ENCODE peak calls at places on chromosome 9, in five cellular contexts. One of them, this sample, is unnamed.

GRCh38 chr9:135973276-135974219 is 12.4 kb upstream of the UBAC1 start:
- DNase-seq in retina: no peak
- DNase-seq in ELR: no peak
- DNase-seq in glutamatergic neuron: no peak
- DNase-seq in activated CD4-positive, alpha-beta T cell treated with anti-CD3 and anti-CD28 coated beads, Interleukin-2, amount 50 U/mL, for 24 hours: no peak
- DNase-seq in this sample: no peak

GRCh38 chr9:95788486-95789110 is 86.9 kb upstream of the ERCC6L2 start:
- DNase-seq in retina: peak; percentile 75
- DNase-seq in activated CD4-positive, alpha-beta T cell treated with anti-CD3 and anti-CD28 coated beads, Interleukin-2, amount 50 U/mL, for 24 hours: no peak
- DNase-seq in glutamatergic neuron: no peak
- DNase-seq in ELR: no peak
- DNase-seq in this sample: no peak

GRCh38 chr9:129889936-129890717 is 54.9 kb downstream of the USP20 start:
- DNase-seq in glutamatergic neuron: peak; percentile 51
- DNase-seq in ELR: no peak
- DNase-seq in activated CD4-positive, alpha-beta T cell treated with anti-CD3 and anti-CD28 coated beads, Interleukin-2, amount 50 U/mL, for 24 hours: peak; percentile 76
- DNase-seq in retina: no peak
- DNase-seq in this sample: no peak

GRCh38 chr9:68870049-68870448 is 143.9 kb downstream of the PRKACG start:
- DNase-seq in glutamatergic neuron: no peak
- DNase-seq in retina: no peak
- DNase-seq in activated CD4-positive, alpha-beta T cell treated with anti-CD3 and anti-CD28 coated beads, Interleukin-2, amount 50 U/mL, for 24 hours: no peak
- DNase-seq in ELR: no peak
- DNase-seq in this sample: no peak

GRCh38 chr9:8850916-8851315 is 1051.3 kb upstream of the DMAC1 start:
- DNase-seq in retina: no peak
- DNase-seq in glutamatergic neuron: no peak
- DNase-seq in ELR: no peak
- DNase-seq in activated CD4-positive, alpha-beta T cell treated with anti-CD3 and anti-CD28 coated beads, Interleukin-2, amount 50 U/mL, for 24 hours: no peak
- DNase-seq in this sample: no peak

GRCh38 chr9:129857207-129857606 is 21.9 kb downstream of the USP20 start:
- DNase-seq in retina: no peak
- DNase-seq in activated CD4-positive, alpha-beta T cell treated with anti-CD3 and anti-CD28 coated beads, Interleukin-2, amount 50 U/mL, for 24 hours: no peak
- DNase-seq in glutamatergic neuron: no peak
- DNase-seq in ELR: no peak
- DNase-seq in this sample: no peak

GRCh38 chr9:78406146-78406545 is 109.2 kb downstream of the PSAT1 start:
- DNase-seq in glutamatergic neuron: no peak
- DNase-seq in ELR: no peak
- DNase-seq in retina: no peak
- DNase-seq in activated CD4-positive, alpha-beta T cell treated with anti-CD3 and anti-CD28 coated beads, Interleukin-2, amount 50 U/mL, for 24 hours: no peak
- DNase-seq in this sample: no peak

GRCh38 chr9:110782701-110783100 is 114.1 kb downstream of the MUSK start:
- DNase-seq in ELR: peak; percentile 26
- DNase-seq in retina: no peak
- DNase-seq in activated CD4-positive, alpha-beta T cell treated with anti-CD3 and anti-CD28 coated beads, Interleukin-2, amount 50 U/mL, for 24 hours: no peak
- DNase-seq in glutamatergic neuron: no peak
- DNase-seq in this sample: no peak

GRCh38 chr9:122190597-122191381 is 31.1 kb downstream of the MORN5 start:
- DNase-seq in activated CD4-positive, alpha-beta T cell treated with anti-CD3 and anti-CD28 coated beads, Interleukin-2, amount 50 U/mL, for 24 hours: no peak
- DNase-seq in ELR: peak; percentile 85
- DNase-seq in retina: no peak
- DNase-seq in glutamatergic neuron: no peak
- DNase-seq in this sample: no peak

GRCh38 chr9:87381050-87381711 is 116.5 kb upstream of the DAPK1 start:
- DNase-seq in ELR: no peak
- DNase-seq in glutamatergic neuron: no peak
- DNase-seq in activated CD4-positive, alpha-beta T cell treated with anti-CD3 and anti-CD28 coated beads, Interleukin-2, amount 50 U/mL, for 24 hours: no peak
- DNase-seq in retina: no peak
- DNase-seq in this sample: no peak

GRCh38 chr9:92196909-92197308 is 81.7 kb upstream of the SPTLC1 start:
- DNase-seq in ELR: peak; percentile 50
- DNase-seq in retina: no peak
- DNase-seq in activated CD4-positive, alpha-beta T cell treated with anti-CD3 and anti-CD28 coated beads, Interleukin-2, amount 50 U/mL, for 24 hours: no peak
- DNase-seq in glutamatergic neuron: no peak
- DNase-seq in this sample: no peak

GRCh38 chr9:22838266-22838665 is 391.6 kb downstream of the DMRTA1 start:
- DNase-seq in activated CD4-positive, alpha-beta T cell treated with anti-CD3 and anti-CD28 coated beads, Interleukin-2, amount 50 U/mL, for 24 hours: no peak
- DNase-seq in glutamatergic neuron: no peak
- DNase-seq in ELR: no peak
- DNase-seq in retina: no peak
- DNase-seq in this sample: no peak

GRCh38 chr9:21056931-21057330 is 20.8 kb downstream of the IFNB1 start:
- DNase-seq in retina: no peak
- DNase-seq in activated CD4-positive, alpha-beta T cell treated with anti-CD3 and anti-CD28 coated beads, Interleukin-2, amount 50 U/mL, for 24 hours: no peak
- DNase-seq in glutamatergic neuron: no peak
- DNase-seq in ELR: peak; percentile 56
- DNase-seq in this sample: peak; percentile 65

GRCh38 chr9:91682806-91683205 is 259.2 kb upstream of the NFIL3 start:
- DNase-seq in glutamatergic neuron: no peak
- DNase-seq in ELR: peak; percentile 54
- DNase-seq in activated CD4-positive, alpha-beta T cell treated with anti-CD3 and anti-CD28 coated beads, Interleukin-2, amount 50 U/mL, for 24 hours: no peak
- DNase-seq in retina: no peak
- DNase-seq in this sample: no peak

GRCh38 chr9:99411479-99412100 is 189.5 kb downstream of the SEC61B start:
- DNase-seq in retina: no peak
- DNase-seq in activated CD4-positive, alpha-beta T cell treated with anti-CD3 and anti-CD28 coated beads, Interleukin-2, amount 50 U/mL, for 24 hours: no peak
- DNase-seq in ELR: no peak
- DNase-seq in glutamatergic neuron: peak; percentile 18
- DNase-seq in this sample: no peak

GRCh38 chr9:133188006-133188842 is 20.8 kb downstream of the OBP2B start:
- DNase-seq in activated CD4-positive, alpha-beta T cell treated with anti-CD3 and anti-CD28 coated beads, Interleukin-2, amount 50 U/mL, for 24 hours: no peak
- DNase-seq in retina: no peak
- DNase-seq in ELR: peak; percentile 26
- DNase-seq in glutamatergic neuron: peak; percentile 66
- DNase-seq in this sample: no peak

GRCh38 chr9:122949696-122950095 is 8.9 kb downstream of the RABGAP1 start:
- DNase-seq in retina: no peak
- DNase-seq in ELR: no peak
- DNase-seq in glutamatergic neuron: no peak
- DNase-seq in activated CD4-positive, alpha-beta T cell treated with anti-CD3 and anti-CD28 coated beads, Interleukin-2, amount 50 U/mL, for 24 hours: no peak
- DNase-seq in this sample: peak; percentile 21

GRCh38 chr9:105138306-105138801 is 106.1 kb upstream of the SLC44A1 start:
- DNase-seq in retina: no peak
- DNase-seq in glutamatergic neuron: peak; percentile 39
- DNase-seq in activated CD4-positive, alpha-beta T cell treated with anti-CD3 and anti-CD28 coated beads, Interleukin-2, amount 50 U/mL, for 24 hours: no peak
- DNase-seq in ELR: no peak
- DNase-seq in this sample: peak; percentile 15

GRCh38 chr9:114310471-114311450 is 12.1 kb upstream of the ORM1 start:
- DNase-seq in activated CD4-positive, alpha-beta T cell treated with anti-CD3 and anti-CD28 coated beads, Interleukin-2, amount 50 U/mL, for 24 hours: no peak
- DNase-seq in glutamatergic neuron: no peak
- DNase-seq in retina: no peak
- DNase-seq in ELR: no peak
- DNase-seq in this sample: no peak

GRCh38 chr9:77752566-77752965 is 104.4 kb upstream of the GNA14 start:
- DNase-seq in retina: no peak
- DNase-seq in ELR: peak; percentile 39
- DNase-seq in glutamatergic neuron: no peak
- DNase-seq in activated CD4-positive, alpha-beta T cell treated with anti-CD3 and anti-CD28 coated beads, Interleukin-2, amount 50 U/mL, for 24 hours: no peak
- DNase-seq in this sample: no peak

GRCh38 chr9:38046669-38047300 is 22.2 kb downstream of the SHB start:
- DNase-seq in activated CD4-positive, alpha-beta T cell treated with anti-CD3 and anti-CD28 coated beads, Interleukin-2, amount 50 U/mL, for 24 hours: no peak
- DNase-seq in glutamatergic neuron: no peak
- DNase-seq in retina: no peak
- DNase-seq in ELR: peak; percentile 90
- DNase-seq in this sample: no peak

GRCh38 chr9:91949946-91950664 is at the start of gene ROR2:
- DNase-seq in activated CD4-positive, alpha-beta T cell treated with anti-CD3 and anti-CD28 coated beads, Interleukin-2, amount 50 U/mL, for 24 hours: no peak
- DNase-seq in retina: peak; percentile 85
- DNase-seq in ELR: peak; percentile 54
- DNase-seq in glutamatergic neuron: peak; percentile 90
- DNase-seq in this sample: peak; percentile 88

GRCh38 chr9:93491593-93492232 is 38.3 kb upstream of the FAM120AOS start:
- DNase-seq in ELR: no peak
- DNase-seq in activated CD4-positive, alpha-beta T cell treated with anti-CD3 and anti-CD28 coated beads, Interleukin-2, amount 50 U/mL, for 24 hours: no peak
- DNase-seq in glutamatergic neuron: no peak
- DNase-seq in retina: no peak
- DNase-seq in this sample: no peak